ENCODE peak calls at places on chromosomes 1 and 21, in six cellular contexts. M is adrenal gland, F is tibial nerve, J is mesendoderm, Y is tibial artery, T is HL-60. A is an unnamed sample.

GRCh38 chr1:229434641-229435051 is 752 bp upstream of the ACTA1 start:
- DNase-seq in M (no peak), F (no peak), J (peak), Y (no peak), T (no peak), A (peak)

GRCh38 chr1:8378202-8378601 is 60.3 kb downstream of the SLC45A1 start:
- DNase-seq in M (no peak), F (peak), J (peak), Y (peak), T (no peak), A (peak)

GRCh38 chr1:24551910-24552571 is 3.8 kb upstream of the NCMAP start:
- DNase-seq in M (no peak), F (no peak), J (peak), Y (no peak), T (no peak), A (no peak)

GRCh38 chr1:33966346-33967141 is 102.7 kb downstream of the HMGB4 start:
- DNase-seq in M (no peak), F (no peak), J (no peak), Y (no peak), T (peak), A (peak)

GRCh38 chr1:37509181-37509580 is 5.4 kb downstream of the MEAF6 start:
- DNase-seq in M (no peak), F (no peak), J (peak), Y (no peak), T (no peak), A (no peak)

GRCh38 chr21:40318371-40318770 is 451.1 kb downstream of the PCP4 start:
- DNase-seq in M (no peak), F (no peak), J (no peak), Y (no peak), T (no peak), A (no peak)

GRCh38 chr1:234149217-234149616 is 224.0 kb upstream of the COA6 start:
- DNase-seq in M (no peak), F (no peak), J (no peak), Y (no peak), T (no peak), A (no peak)

GRCh38 chr21:42195378-42196031 is 23.4 kb upstream of the ABCG1 start:
- DNase-seq in M (peak), F (peak), J (no peak), Y (peak), T (peak), A (no peak)

GRCh38 chr1:59523745-59524450 is 227.0 kb downstream of the FGGY start:
- DNase-seq in M (no peak), F (no peak), J (no peak), Y (no peak), T (no peak), A (no peak)

GRCh38 chr1:51416910-51417309 is 86.5 kb upstream of the TTC39A start:
- DNase-seq in M (no peak), F (no peak), J (no peak), Y (no peak), T (no peak), A (no peak)

GRCh38 chr21:45074818-45075605 is 632 bp downstream of the ADARB1 start:
- DNase-seq in M (no peak), F (no peak), J (peak), Y (no peak), T (no peak), A (peak)

GRCh38 chr21:33112670-33113596 is 43.0 kb downstream of the OLIG1 start:
- DNase-seq in M (no peak), F (no peak), J (no peak), Y (no peak), T (no peak), A (no peak)

GRCh38 chr1:223716302-223716862 is 4.0 kb downstream of the CAPN2 start:
- DNase-seq in M (no peak), F (no peak), J (no peak), Y (no peak), T (no peak), A (no peak)

GRCh38 chr1:223715710-223716103 is 3.4 kb downstream of the CAPN2 start:
- DNase-seq in M (no peak), F (no peak), J (no peak), Y (no peak), T (no peak), A (no peak)

GRCh38 chr1:223717123-223717522 is 4.8 kb downstream of the CAPN2 start:
- DNase-seq in M (no peak), F (no peak), J (peak), Y (no peak), T (no peak), A (no peak)

GRCh38 chr1:223718850-223719249 is 6.5 kb downstream of the CAPN2 start:
- DNase-seq in M (no peak), F (no peak), J (peak), Y (no peak), T (no peak), A (no peak)

DNA sequence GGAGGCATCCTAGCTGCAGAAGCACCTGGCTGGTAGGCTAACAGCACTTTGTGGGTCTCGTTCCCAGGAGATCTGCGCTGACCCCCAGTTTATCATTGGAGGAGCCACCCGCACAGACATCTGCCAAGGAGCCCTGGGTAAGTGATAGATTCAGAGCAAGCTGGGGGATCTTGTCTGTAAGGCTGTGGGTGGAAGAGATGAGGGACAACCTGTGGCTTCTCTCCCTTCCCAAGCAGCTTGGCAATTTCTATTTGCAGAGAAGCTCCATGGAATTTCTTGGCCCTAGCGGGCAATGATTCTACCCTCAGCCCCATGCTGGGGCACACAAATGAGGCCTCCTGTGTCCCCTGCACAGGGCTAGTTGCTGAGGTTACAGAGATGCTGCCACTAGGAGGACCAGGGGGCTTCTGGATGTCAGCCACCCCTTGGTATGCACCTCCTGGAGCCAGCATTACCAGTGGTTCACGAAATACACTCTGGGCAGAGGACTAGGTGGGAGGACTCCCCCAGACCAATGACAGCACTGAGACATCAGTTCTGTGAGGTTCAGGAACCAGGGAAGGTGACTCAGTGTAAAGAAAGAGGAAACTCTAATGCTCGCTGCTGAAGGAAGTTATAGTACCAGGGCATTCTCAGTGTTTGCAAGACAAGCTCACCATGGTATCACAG is 5.5 kb downstream of the CAPN2 start:
- DNase-seq in M (no peak), F (no peak), J (peak), Y (no peak), T (no peak), A (no peak)
- H3K4me3 ChIP-seq in M (no peak), F (no peak), J (no peak), Y (no peak), T (no peak), A (no peak)

DNA sequence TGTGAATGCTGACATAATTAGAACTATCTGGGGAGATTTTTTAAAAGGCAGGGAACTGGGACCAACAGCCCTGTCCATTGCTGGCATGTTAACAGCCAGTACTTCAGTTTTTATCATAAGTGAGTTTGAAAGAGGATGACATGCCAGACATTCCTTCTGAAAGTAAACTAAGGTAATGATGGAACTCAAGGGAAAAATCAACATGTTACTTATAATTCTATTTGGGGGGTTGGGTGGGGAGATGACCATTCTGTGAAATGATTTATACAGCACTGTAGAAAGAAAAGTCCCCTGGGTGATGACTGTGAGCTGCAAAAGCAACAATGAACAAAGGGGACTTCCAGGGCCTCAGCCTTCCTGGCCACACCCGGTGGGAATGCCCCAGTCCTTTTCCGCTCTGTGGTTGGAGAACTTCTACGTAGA is 5.4 kb upstream of the LAMC2 start:
- DNase-seq in M (no peak), F (peak), J (peak), Y (peak), T (no peak), A (peak)
- H3K4me3 ChIP-seq in M (no peak), F (no peak), J (no peak), Y (no peak), T (no peak), A (peak)

GRCh38 chr1:194860248-194861201 is 1674.1 kb upstream of the B3GALT2 start:
- DNase-seq in M (no peak), F (no peak), J (no peak), Y (no peak), T (no peak), A (no peak)
- H3K4me3 ChIP-seq in M (no peak), F (no peak), J (no peak), Y (no peak), T (no peak), A (no peak)

GRCh38 chr1:240341365-240342250 is 249.9 kb downstream of the FMN2 start:
- DNase-seq in M (no peak), F (no peak), J (peak), Y (no peak), T (no peak), A (no peak)
- H3K4me3 ChIP-seq in M (no peak), F (no peak), J (no peak), Y (no peak), T (no peak), A (no peak)

DNA sequence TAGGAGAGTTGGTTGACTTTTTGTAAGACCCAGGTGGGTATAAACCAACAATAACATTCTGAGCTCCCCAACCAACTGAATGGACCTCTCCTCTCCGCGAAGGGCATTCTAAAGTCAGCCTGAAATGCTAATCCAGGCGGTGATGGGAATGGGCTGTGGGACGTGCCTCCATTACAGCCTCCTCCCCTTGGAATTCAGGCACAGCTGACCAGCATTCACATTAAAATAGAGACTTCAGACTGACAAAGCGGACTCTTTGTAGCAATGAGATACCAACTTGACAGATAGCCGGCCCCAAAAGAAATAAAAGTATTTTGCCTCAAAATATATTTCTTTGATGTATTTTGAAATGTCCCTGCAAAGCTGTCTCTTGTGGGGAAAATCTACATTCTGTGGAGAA is 101.7 kb downstream of the KIF26B start:
- DNase-seq in M (no peak), F (no peak), J (peak), Y (no peak), T (no peak), A (no peak)
- H3K4me3 ChIP-seq in M (no peak), F (no peak), J (no peak), Y (no peak), T (no peak), A (no peak)

GRCh38 chr1:31877544-31877943 is 60.6 kb downstream of the PTP4A2 start:
- DNase-seq in M (no peak), F (no peak), J (no peak), Y (no peak), T (no peak), A (no peak)

GRCh38 chr1:31881698-31882000 is 56.5 kb downstream of the PTP4A2 start:
- DNase-seq in M (no peak), F (no peak), J (no peak), Y (no peak), T (no peak), A (no peak)

GRCh38 chr1:31878018-31878417 is 60.1 kb downstream of the PTP4A2 start:
- DNase-seq in M (no peak), F (no peak), J (no peak), Y (no peak), T (no peak), A (no peak)

GRCh38 chr1:31880957-31881697 is 57.0 kb downstream of the PTP4A2 start:
- DNase-seq in M (no peak), F (no peak), J (no peak), Y (no peak), T (no peak), A (no peak)

DNA sequence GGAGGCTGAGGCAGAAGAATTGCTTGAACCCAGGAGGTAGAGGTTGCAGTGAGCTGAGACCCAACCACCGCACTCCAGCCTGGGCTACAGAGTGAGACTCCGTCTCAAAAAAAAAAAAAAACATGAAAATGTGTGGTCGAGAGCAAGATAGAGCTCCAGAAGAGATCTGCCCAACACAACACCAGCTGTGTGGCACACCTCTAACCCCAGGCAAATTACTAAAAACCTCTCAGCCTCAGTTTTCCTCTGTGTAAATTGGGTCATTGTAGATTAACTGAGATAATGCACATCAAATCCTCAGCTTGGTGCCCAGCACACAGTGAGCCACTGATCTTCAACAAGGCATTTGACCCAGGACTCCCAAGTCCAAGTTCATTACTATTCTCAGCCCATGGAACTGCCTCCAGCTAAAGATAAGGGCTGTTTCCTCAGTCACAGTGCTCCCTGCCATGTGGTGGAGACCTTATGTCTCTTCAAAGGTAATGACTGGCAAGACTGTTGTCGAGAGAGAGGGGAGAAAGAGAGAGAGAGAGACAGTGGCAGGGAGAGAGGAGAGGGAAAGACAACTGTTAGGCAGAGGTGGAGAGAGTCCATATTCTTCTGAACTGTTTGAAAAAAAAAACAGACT is 58.1 kb downstream of the PTP4A2 start:
- DNase-seq in M (no peak), F (no peak), J (peak), Y (no peak), T (no peak), A (no peak)
- H3K4me3 ChIP-seq in M (no peak), F (no peak), J (no peak), Y (no peak), T (no peak), A (no peak)

GRCh38 chr21:31159808-31160207 is 121.5 kb upstream of the KRTAP19-8 start:
- DNase-seq in M (no peak), F (no peak), J (no peak), Y (no peak), T (no peak), A (no peak)

GRCh38 chr21:31158789-31159581 is 120.7 kb upstream of the KRTAP19-8 start:
- DNase-seq in M (no peak), F (no peak), J (peak), Y (no peak), T (no peak), A (no peak)

GRCh38 chr21:31162827-31163226 is 124.6 kb upstream of the KRTAP19-8 start:
- DNase-seq in M (no peak), F (no peak), J (no peak), Y (no peak), T (no peak), A (no peak)

GRCh38 chr21:31162079-31162699 is 123.9 kb upstream of the KRTAP19-8 start:
- DNase-seq in M (no peak), F (no peak), J (no peak), Y (no peak), T (no peak), A (no peak)

DNA sequence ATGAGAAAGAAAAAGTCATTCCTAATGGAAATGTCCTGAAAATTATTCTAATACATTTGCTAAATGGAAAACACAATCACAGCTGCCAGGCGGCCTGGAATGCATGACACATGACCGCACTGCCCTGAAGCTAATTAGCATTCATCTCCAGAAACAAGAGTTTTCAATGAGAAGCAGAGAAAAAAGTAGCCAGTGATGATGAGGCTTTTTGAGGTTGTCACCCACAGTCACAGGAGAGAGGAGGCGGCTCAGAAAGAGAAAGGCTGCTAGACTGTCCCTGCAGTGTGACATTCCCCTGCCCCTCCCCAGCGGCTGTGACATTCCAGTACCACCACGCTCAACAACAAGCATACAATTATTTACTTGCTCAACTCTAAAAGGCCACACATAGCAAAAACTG is 122.9 kb upstream of the KRTAP19-8 start:
- DNase-seq in M (no peak), F (no peak), J (peak), Y (no peak), T (no peak), A (peak)
- H3K4me3 ChIP-seq in M (no peak), F (no peak), J (no peak), Y (no peak), T (no peak), A (peak)

A was measured in SJCRH30.